ENCODE peak calls at places on chromosomes 4 and X, in five cellular contexts. C, X, U, O and Z are unnamed samples.

GRCh38 chrX:35664838-35665237 is 133.3 kb upstream of the MAGEB16 start:
- DNase-seq in C (no peak), X (peak), U (no peak), O (peak), Z (no peak)

GRCh38 chrX:51834076-51834475 is 59.3 kb upstream of the MAGED1 start:
- DNase-seq in C (no peak), X (no peak), U (no peak), O (no peak), Z (no peak)

GRCh38 chr4:92198711-92199110 is 105.1 kb upstream of the GRID2 start:
- DNase-seq in C (no peak), X (no peak), U (no peak), O (no peak), Z (peak)

GRCh38 chr4:52848255-52848654 is 13.9 kb upstream of the RASL11B start:
- DNase-seq in C (no peak), X (no peak), U (no peak), O (no peak), Z (no peak)

GRCh38 chr4:101961144-101961543 is 170.6 kb downstream of the BANK1 start:
- DNase-seq in C (no peak), X (no peak), U (no peak), O (no peak), Z (peak)

GRCh38 chr4:151940926-151941617 is 180.3 kb upstream of the GATB start:
- DNase-seq in C (no peak), X (no peak), U (peak), O (no peak), Z (no peak)

GRCh38 chr4:76987153-76987562 is 37.6 kb downstream of the SEPTIN11 start:
- DNase-seq in C (no peak), X (no peak), U (no peak), O (peak), Z (no peak)

GRCh38 chr4:32032136-32032672 is 1312.0 kb downstream of the PCDH7 start:
- DNase-seq in C (no peak), X (no peak), U (no peak), O (no peak), Z (no peak)

GRCh38 chr4:103429283-103429682 is 231.1 kb upstream of the CENPE start:
- DNase-seq in C (no peak), X (no peak), U (no peak), O (peak), Z (peak)

GRCh38 chrX:12548341-12548740 is 242.9 kb upstream of the PRPS2 start:
- DNase-seq in C (no peak), X (no peak), U (no peak), O (no peak), Z (no peak)

GRCh38 chr4:15521442-15522039 is 51.9 kb downstream of the CC2D2A start:
- DNase-seq in C (no peak), X (no peak), U (no peak), O (no peak), Z (no peak)

GRCh38 chrX:124504106-124504983 is 158.0 kb downstream of the SH2D1A start:
- DNase-seq in C (no peak), X (no peak), U (no peak), O (no peak), Z (no peak)

GRCh38 chrX:19739683-19740082 is 147.7 kb downstream of the SH3KBP1 start:
- DNase-seq in C (peak), X (peak), U (peak), O (peak), Z (peak)

GRCh38 chr4:42371306-42372063 is 25.8 kb upstream of the SHISA3 start:
- DNase-seq in C (peak), X (peak), U (peak), O (peak), Z (peak)

GRCh38 chr4:113394730-113395530 is 345.5 kb downstream of the ANK2 start:
- DNase-seq in C (peak), X (peak), U (peak), O (peak), Z (peak)

GRCh38 chr4:15753786-15754185 is 24.3 kb upstream of the CD38 start:
- DNase-seq in C (no peak), X (no peak), U (no peak), O (no peak), Z (no peak)